ENCODE peak calls at places on chromosomes 13 and 19, in eight cellular contexts. F is adrenal gland, I is kidney glomerular epithelial cell, B is fibroblast of the conjunctiva, T is SK-N-DZ, N is tibial nerve, P is body of pancreas, Q is DMS153. C is an unnamed sample.

GRCh38 chr19:6773323-6773931 is 919 bp downstream of the VAV1 start:
- DNase-seq in Q (no peak), P (no peak), T (no peak), I (no peak), B (no peak), F (peak; percentile 32), N (no peak), C (no peak)

GRCh38 chr19:40191836-40192646 is 815 bp downstream of the MAP3K10 start:
- DNase-seq in I (no peak), F (peak; percentile 45), P (peak; percentile 22), B (no peak), N (no peak), Q (no peak), T (peak; percentile 40), C (peak; percentile 50)

GRCh38 chr19:21468791-21469190 is 36.6 kb upstream of the ZNF429 start:
- DNase-seq in N (no peak), Q (no peak), P (no peak), I (no peak), T (no peak), F (no peak), B (no peak), C (no peak)

GRCh38 chr19:1015782-1016646 is 4.9 kb downstream of the TMEM259 start:
- DNase-seq in F (no peak), N (no peak), Q (no peak), P (no peak), T (no peak), I (no peak), B (no peak), C (no peak)

GRCh38 chr19:18542936-18543813 is at the start of gene FKBP8:
- DNase-seq in I (peak; percentile 50), N (peak; percentile 90), Q (peak; percentile 62), T (peak; percentile 83), P (peak; percentile 95), B (peak; percentile 71), F (peak; percentile 96), C (peak; percentile 91)

GRCh38 chr13:80630685-80631121 is 289.8 kb upstream of the SPRY2 start:
- DNase-seq in Q (peak; percentile 51), P (no peak), N (no peak), F (peak; percentile 23), B (peak; percentile 24), T (no peak), I (no peak), C (no peak)

GRCh38 chr13:40981949-40982348 is 37.2 kb downstream of the ELF1 start:
- DNase-seq in P (no peak), N (no peak), Q (no peak), T (no peak), B (no peak), I (no peak), F (no peak), C (no peak)

GRCh38 chr13:110268061-110268460 is 38.9 kb downstream of the COL4A1 start:
- DNase-seq in I (no peak), B (no peak), F (no peak), P (no peak), N (no peak), T (no peak), Q (no peak), C (no peak)

GRCh38 chr19:2391118-2391725 is 31.2 kb downstream of the TMPRSS9 start:
- DNase-seq in F (peak; percentile 41), B (peak; percentile 53), N (peak; percentile 23), T (peak; percentile 70), P (peak; percentile 47), Q (peak; percentile 37), I (peak; percentile 25), C (peak; percentile 30)

GRCh38 chr13:30002577-30002976 is 152.2 kb upstream of the UBL3 start:
- DNase-seq in I (peak; percentile 62), T (no peak), P (no peak), Q (no peak), N (no peak), F (no peak), B (peak; percentile 6), C (no peak)

GRCh38 chr13:79989251-79989661 is 351.7 kb downstream of the SPRY2 start:
- DNase-seq in B (no peak), I (no peak), T (no peak), N (no peak), P (no peak), Q (no peak), F (no peak), C (no peak)

GRCh38 chr19:47608074-47608907 is 643 bp upstream of the BICRA start:
- DNase-seq in Q (peak; percentile 81), F (peak; percentile 97), N (peak; percentile 91), P (peak; percentile 95), I (peak; percentile 58), T (peak; percentile 83), B (peak; percentile 89), C (peak; percentile 99)

GRCh38 chr19:10760268-10760944 is 42.5 kb downstream of the DNM2 start:
- DNase-seq in B (no peak), I (peak; percentile 76), N (no peak), Q (no peak), T (peak; percentile 26), F (no peak), P (no peak), C (no peak)

GRCh38 chr19:29479941-29480340 is 45.9 kb upstream of the VSTM2B start:
- DNase-seq in P (no peak), T (no peak), N (no peak), Q (no peak), B (no peak), I (no peak), F (no peak), C (no peak)

GRCh38 chr13:113861433-113862030 is 2.3 kb downstream of the GAS6 start:
- DNase-seq in I (no peak), P (no peak), F (no peak), T (no peak), N (no peak), B (no peak), Q (no peak), C (no peak)

GRCh38 chr13:48000559-48001126 is 430 bp downstream of the SUCLA2 start:
- DNase-seq in Q (no peak), P (peak; percentile 22), I (no peak), T (no peak), F (no peak), B (no peak), N (no peak), C (peak; percentile 17)

C was measured in Calu3.